ENCODE peak calls at places on chromosomes 6 and 20, in ten cellular contexts. D is AG10803; M is IMR-90; T is Calu3; B is AG04449; U is lower lobe of right lung; O is NCI-H460; X is NCI-H187 treated with DMSO at 0.1 percent for 48 hours; I is stimulated activated naive CD8-positive, alpha-beta T cell treated with anti-CD3 and anti-CD28 coated beads, Interleukin-15, Interleukin-2, amounts not matched to agents 100 U/mL and 50 U/mL, for 24 hours; Q is bronchial epithelial cell. Z is an unnamed sample.

GRCh38 chr6:99607416-99608036 is 893 bp downstream of the PRDM13 start:
- DNase-seq in U (no peak), O (no peak), Q (no peak), T (no peak), M (no peak), B (no peak), X (no peak), I (peak), D (no peak), Z (no peak)

GRCh38 chr6:152386131-152386530 is 251.0 kb downstream of the SYNE1 start:
- DNase-seq in I (no peak), X (no peak), D (no peak), T (no peak), M (no peak), B (no peak), U (no peak), Q (peak), O (no peak), Z (no peak)

GRCh38 chr20:1664911-1665310 is 7.3 kb upstream of the SIRPG start:
- DNase-seq in D (no peak), X (no peak), T (no peak), B (no peak), I (peak), Q (no peak), M (no peak), U (no peak), O (no peak), Z (no peak)

GRCh38 chr6:80363501-80363900 is 257.0 kb downstream of the BCKDHB start:
- DNase-seq in O (no peak), B (no peak), T (no peak), D (peak), I (no peak), M (peak), Q (no peak), X (no peak), U (no peak), Z (no peak)

GRCh38 chr6:3138341-3138740 is 19.0 kb downstream of the TUBB2A start:
- DNase-seq in D (peak), X (no peak), B (no peak), U (no peak), T (no peak), I (no peak), O (no peak), M (no peak), Q (peak), Z (no peak)

GRCh38 chr6:106805017-106805335 is 169.6 kb downstream of the CD24 start:
- DNase-seq in Q (no peak), M (no peak), U (no peak), B (no peak), X (no peak), T (no peak), O (no peak), D (no peak), I (no peak), Z (no peak)

GRCh38 chr6:21738180-21739094 is 144.9 kb downstream of the SOX4 start:
- DNase-seq in U (no peak), D (no peak), I (no peak), Q (peak), M (peak), O (no peak), T (peak), B (no peak), X (no peak), Z (no peak)

GRCh38 chr6:23202207-23202606 is 632.8 kb downstream of the HDGFL1 start:
- DNase-seq in B (no peak), D (no peak), O (no peak), X (no peak), M (no peak), U (no peak), I (no peak), Q (no peak), T (no peak), Z (no peak)

GRCh38 chr20:59765599-59766177 is 161.3 kb downstream of the PHACTR3 start:
- DNase-seq in U (no peak), D (no peak), X (no peak), I (peak), T (peak), O (peak), B (no peak), Q (peak), M (no peak), Z (no peak)

GRCh38 chr6:35011096-35012041 is 122.3 kb downstream of the ANKS1A start:
- DNase-seq in X (no peak), Q (no peak), M (no peak), I (no peak), U (no peak), D (no peak), B (no peak), T (no peak), O (no peak), Z (no peak)

GRCh38 chr20:63694596-63695418 is 1.6 kb upstream of the TNFRSF6B start:
- DNase-seq in T (no peak), B (no peak), U (no peak), M (no peak), D (no peak), X (no peak), Q (no peak), O (no peak), I (no peak), Z (no peak)

GRCh38 chr20:42740191-42740870 is 449.4 kb downstream of the PTPRT start:
- DNase-seq in T (no peak), M (no peak), X (no peak), D (no peak), I (no peak), O (no peak), Q (no peak), U (no peak), B (no peak), Z (no peak)

GRCh38 chr20:16953858-16954257 is 205.7 kb downstream of the OTOR start:
- DNase-seq in D (no peak), M (no peak), B (no peak), Q (no peak), X (no peak), O (no peak), U (no peak), I (no peak), T (no peak), Z (no peak)

GRCh38 chr6:142944126-142945066 is 580 bp downstream of the HIVEP2 start:
- DNase-seq in U (peak), T (peak), I (peak), Q (peak), M (peak), D (peak), O (no peak), X (no peak), B (no peak), Z (no peak)

GRCh38 chr6:111087871-111088667 is 766 bp downstream of the SLC16A10 start:
- DNase-seq in O (no peak), X (no peak), M (no peak), I (peak), B (no peak), D (no peak), T (peak), Q (peak), U (peak), Z (no peak)

GRCh38 chr20:1001981-1002681 is at the start of gene RSPO4:
- DNase-seq in Q (no peak), U (no peak), X (no peak), O (no peak), T (peak), M (no peak), D (no peak), B (no peak), I (peak), Z (no peak)

Z was measured in NCI-H2107.